ENCODE peak calls at places on chromosomes 7 and 10, in six cellular contexts. M is nucleus accumbens; I is cardiac fibroblast; B is activated CD4-positive, alpha-beta T cell treated with anti-CD3 and anti-CD28 coated beads, Interleukin-2, amount 50 U/mL, for 4 hours; C is mesothelial cell of epicardium; G is GM12878. L is an unnamed sample.

GRCh38 chr10:71767420-71768035 is 5.8 kb downstream of the VSIR start:
- DNase-seq in M (no peak), C (no peak), G (no peak), B (no peak), I (peak; percentile 78), L (no peak)

GRCh38 chr7:11130601-11131000 is 156.9 kb downstream of the PHF14 start:
- DNase-seq in M (no peak), G (no peak), B (no peak), C (no peak), I (no peak), L (no peak)

GRCh38 chr10:95837783-95838182 is 70.0 kb upstream of the CC2D2B start:
- DNase-seq in C (no peak), I (no peak), G (peak; percentile 92), M (no peak), B (no peak), L (no peak)

GRCh38 chr7:867001-867405 is 9.4 kb upstream of the GET4 start:
- DNase-seq in B (no peak), I (no peak), C (no peak), M (no peak), G (no peak), L (no peak)

GRCh38 chr7:24981544-24981951 is 1.6 kb upstream of the OSBPL3 start:
- DNase-seq in G (no peak), C (no peak), I (peak; percentile 49), B (peak; percentile 41), M (peak; percentile 49), L (peak; percentile 34)

GRCh38 chr7:15503603-15504280 is 58.1 kb downstream of the AGMO start:
- DNase-seq in B (no peak), G (no peak), M (no peak), C (no peak), I (peak; percentile 26), L (no peak)

GRCh38 chr10:29667191-29667590 is 32.4 kb upstream of the SVIL start:
- DNase-seq in M (no peak), G (no peak), I (no peak), C (no peak), B (no peak), L (no peak)

GRCh38 chr7:29123611-29124190 is 22.6 kb downstream of the CPVL start:
- DNase-seq in C (no peak), M (no peak), I (no peak), G (no peak), B (no peak), L (no peak)

GRCh38 chr7:134691820-134692705 is 45.4 kb downstream of the BPGM start:
- DNase-seq in C (peak; percentile 63), G (no peak), B (no peak), M (no peak), I (peak; percentile 87), L (no peak)

GRCh38 chr10:51743146-51743545 is 43.8 kb upstream of the CSTF2T start:
- DNase-seq in C (no peak), M (no peak), G (peak; percentile 21), B (no peak), I (peak; percentile 23), L (no peak)

GRCh38 chr7:104530243-104530642 is 201.8 kb downstream of the LHFPL3 start:
- DNase-seq in M (no peak), I (no peak), B (no peak), G (no peak), C (no peak), L (no peak)

GRCh38 chr10:14296081-14296709 is 34.5 kb downstream of the FRMD4A start:
- DNase-seq in G (no peak), M (no peak), B (no peak), C (no peak), I (peak; percentile 5), L (no peak)

GRCh38 chr10:98621630-98622029 is 174.9 kb upstream of the HPS1 start:
- DNase-seq in C (no peak), B (no peak), G (no peak), M (no peak), I (no peak), L (no peak)

L was measured in T-cell.